ENCODE peak calls at places on chromosomes 5 and 9, in nine cellular contexts. One of them, this sample, is unnamed.

GRCh38 chr9:12775963-12776774 is 1.3 kb downstream of the LURAP1L start:
- DNase-seq in endothelial cell of umbilical vein: peak
- DNase-seq in esophagus squamous epithelium: no peak
- DNase-seq in body of pancreas: peak
- DNase-seq in HepG2: peak
- DNase-seq in Peyer's patch: peak
- DNase-seq in GM12878: no peak
- DNase-seq in A549: peak
- DNase-seq in ovary: peak
- DNase-seq in this sample: peak

GRCh38 chr5:79297661-79298060 is 61.7 kb downstream of the JMY start:
- DNase-seq in GM12878: no peak
- DNase-seq in endothelial cell of umbilical vein: no peak
- DNase-seq in A549: no peak
- DNase-seq in body of pancreas: no peak
- DNase-seq in Peyer's patch: no peak
- DNase-seq in ovary: no peak
- DNase-seq in esophagus squamous epithelium: no peak
- DNase-seq in HepG2: no peak
- DNase-seq in this sample: no peak

GRCh38 chr9:107584186-107584585 is 94.6 kb upstream of the KLF4 start:
- DNase-seq in esophagus squamous epithelium: no peak
- DNase-seq in ovary: no peak
- DNase-seq in GM12878: no peak
- DNase-seq in Peyer's patch: no peak
- DNase-seq in A549: no peak
- DNase-seq in endothelial cell of umbilical vein: no peak
- DNase-seq in HepG2: no peak
- DNase-seq in body of pancreas: no peak
- DNase-seq in this sample: no peak

GRCh38 chr9:16333697-16334096 is 536.8 kb downstream of the BNC2 start:
- DNase-seq in body of pancreas: no peak
- DNase-seq in HepG2: no peak
- DNase-seq in A549: no peak
- DNase-seq in Peyer's patch: no peak
- DNase-seq in GM12878: no peak
- DNase-seq in endothelial cell of umbilical vein: no peak
- DNase-seq in ovary: no peak
- DNase-seq in esophagus squamous epithelium: no peak
- DNase-seq in this sample: no peak

GRCh38 chr5:105840800-105841199 is 1829.9 kb downstream of the EFNA5 start:
- DNase-seq in Peyer's patch: no peak
- DNase-seq in A549: no peak
- DNase-seq in esophagus squamous epithelium: no peak
- DNase-seq in HepG2: no peak
- DNase-seq in body of pancreas: no peak
- DNase-seq in endothelial cell of umbilical vein: peak
- DNase-seq in GM12878: no peak
- DNase-seq in ovary: no peak
- DNase-seq in this sample: no peak

GRCh38 chr9:37144762-37145161 is 24.4 kb downstream of the ZCCHC7 start:
- DNase-seq in A549: no peak
- DNase-seq in Peyer's patch: no peak
- DNase-seq in HepG2: peak
- DNase-seq in ovary: no peak
- DNase-seq in esophagus squamous epithelium: no peak
- DNase-seq in endothelial cell of umbilical vein: peak
- DNase-seq in GM12878: peak
- DNase-seq in body of pancreas: no peak
- DNase-seq in this sample: no peak

GRCh38 chr5:72465601-72466563 is 41.3 kb downstream of the ZNF366 start:
- DNase-seq in A549: no peak
- DNase-seq in ovary: no peak
- DNase-seq in HepG2: no peak
- DNase-seq in esophagus squamous epithelium: no peak
- DNase-seq in endothelial cell of umbilical vein: peak
- DNase-seq in Peyer's patch: no peak
- DNase-seq in GM12878: peak
- DNase-seq in body of pancreas: no peak
- DNase-seq in this sample: no peak

GRCh38 chr9:30771278-30771677 is 1613.2 kb upstream of the ACO1 start:
- DNase-seq in Peyer's patch: no peak
- DNase-seq in esophagus squamous epithelium: no peak
- DNase-seq in HepG2: no peak
- DNase-seq in A549: no peak
- DNase-seq in ovary: no peak
- DNase-seq in GM12878: no peak
- DNase-seq in body of pancreas: no peak
- DNase-seq in endothelial cell of umbilical vein: no peak
- DNase-seq in this sample: no peak

GRCh38 chr5:178551059-178551458 is 39.1 kb downstream of the COL23A1 start:
- DNase-seq in ovary: no peak
- DNase-seq in Peyer's patch: no peak
- DNase-seq in A549: peak
- DNase-seq in HepG2: peak
- DNase-seq in body of pancreas: no peak
- DNase-seq in endothelial cell of umbilical vein: peak
- DNase-seq in esophagus squamous epithelium: no peak
- DNase-seq in GM12878: no peak
- DNase-seq in this sample: no peak

GRCh38 chr9:119003218-119003617 is 366.0 kb downstream of the BRINP1 start:
- DNase-seq in GM12878: no peak
- DNase-seq in body of pancreas: no peak
- DNase-seq in endothelial cell of umbilical vein: no peak
- DNase-seq in esophagus squamous epithelium: no peak
- DNase-seq in Peyer's patch: no peak
- DNase-seq in ovary: no peak
- DNase-seq in A549: no peak
- DNase-seq in HepG2: no peak
- DNase-seq in this sample: no peak

GRCh38 chr9:94920439-94920951 is 194.0 kb downstream of the AOPEP start:
- DNase-seq in Peyer's patch: no peak
- DNase-seq in body of pancreas: no peak
- DNase-seq in endothelial cell of umbilical vein: no peak
- DNase-seq in ovary: peak
- DNase-seq in esophagus squamous epithelium: no peak
- DNase-seq in HepG2: no peak
- DNase-seq in A549: peak
- DNase-seq in GM12878: no peak
- DNase-seq in this sample: no peak
- H3K27ac ChIP-seq in Peyer's patch: no peak
- H3K27ac ChIP-seq in body of pancreas: no peak
- H3K27ac ChIP-seq in endothelial cell of umbilical vein: no peak
- H3K27ac ChIP-seq in ovary: peak
- H3K27ac ChIP-seq in esophagus squamous epithelium: peak
- H3K27ac ChIP-seq in HepG2: no peak
- H3K27ac ChIP-seq in A549: peak
- H3K27ac ChIP-seq in GM12878: no peak
- H3K27ac ChIP-seq in this sample: peak

GRCh38 chr5:98770911-98771322 is 2.5 kb upstream of the RGMB start:
- DNase-seq in HepG2: no peak
- DNase-seq in A549: peak
- DNase-seq in GM12878: no peak
- DNase-seq in Peyer's patch: no peak
- DNase-seq in endothelial cell of umbilical vein: no peak
- DNase-seq in esophagus squamous epithelium: no peak
- DNase-seq in body of pancreas: no peak
- DNase-seq in ovary: no peak
- DNase-seq in this sample: no peak
- TF ChIP-seq POLR2A in HepG2: no peak
- TF ChIP-seq POLR2A in A549: no peak
- TF ChIP-seq POLR2A in GM12878: no peak
- TF ChIP-seq POLR2A in Peyer's patch: no peak
- TF ChIP-seq POLR2A in endothelial cell of umbilical vein: no peak
- TF ChIP-seq POLR2A in esophagus squamous epithelium: no peak
- TF ChIP-seq POLR2A in body of pancreas: no peak
- TF ChIP-seq POLR2A in ovary: no peak
- TF ChIP-seq POLR2A in this sample: no peak

GRCh38 chr9:76044420-76044819 is 153.9 kb downstream of the PCSK5 start:
- DNase-seq in ovary: no peak
- DNase-seq in GM12878: no peak
- DNase-seq in Peyer's patch: no peak
- DNase-seq in HepG2: no peak
- DNase-seq in endothelial cell of umbilical vein: no peak
- DNase-seq in esophagus squamous epithelium: no peak
- DNase-seq in body of pancreas: no peak
- DNase-seq in A549: no peak
- DNase-seq in this sample: no peak

GRCh38 chr9:76049341-76049740 is 158.9 kb downstream of the PCSK5 start:
- DNase-seq in GM12878: no peak
- DNase-seq in endothelial cell of umbilical vein: no peak
- DNase-seq in ovary: no peak
- DNase-seq in A549: no peak
- DNase-seq in HepG2: no peak
- DNase-seq in Peyer's patch: no peak
- DNase-seq in esophagus squamous epithelium: no peak
- DNase-seq in body of pancreas: peak
- DNase-seq in this sample: peak

DNA sequence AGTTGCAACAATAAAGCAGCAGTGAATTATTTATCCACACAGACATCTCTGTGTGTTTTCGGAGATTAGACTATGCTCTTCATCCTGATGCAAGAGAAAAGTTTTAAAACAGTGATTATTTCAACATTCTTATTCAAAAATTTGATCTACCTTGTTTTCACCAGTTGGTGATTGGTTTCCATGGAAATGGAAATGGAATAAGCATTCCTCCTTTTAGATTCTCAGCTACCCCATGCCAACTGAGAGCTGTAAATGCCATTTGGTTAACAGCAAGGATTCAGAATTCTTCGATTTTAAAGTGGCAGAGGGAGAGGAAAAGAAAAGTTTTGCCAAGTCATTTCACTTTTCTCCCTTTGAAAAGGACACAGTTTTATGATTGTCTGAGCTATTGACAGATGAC is 154.7 kb downstream of the PCSK5 start:
- DNase-seq in esophagus squamous epithelium: no peak
- DNase-seq in A549: no peak
- DNase-seq in ovary: no peak
- DNase-seq in HepG2: no peak
- DNase-seq in endothelial cell of umbilical vein: no peak
- DNase-seq in Peyer's patch: no peak
- DNase-seq in body of pancreas: no peak
- DNase-seq in GM12878: no peak
- DNase-seq in this sample: no peak
- H3K27ac ChIP-seq in esophagus squamous epithelium: no peak
- H3K27ac ChIP-seq in A549: no peak
- H3K27ac ChIP-seq in ovary: no peak
- H3K27ac ChIP-seq in HepG2: no peak
- H3K27ac ChIP-seq in endothelial cell of umbilical vein: no peak
- H3K27ac ChIP-seq in Peyer's patch: no peak
- H3K27ac ChIP-seq in body of pancreas: no peak
- H3K27ac ChIP-seq in GM12878: no peak
- H3K27ac ChIP-seq in this sample: no peak

GRCh38 chr9:131274674-131275331 is 1.5 kb downstream of the FAM78A start:
- DNase-seq in esophagus squamous epithelium: no peak
- DNase-seq in endothelial cell of umbilical vein: peak
- DNase-seq in ovary: no peak
- DNase-seq in A549: no peak
- DNase-seq in HepG2: no peak
- DNase-seq in GM12878: no peak
- DNase-seq in Peyer's patch: peak
- DNase-seq in body of pancreas: peak
- DNase-seq in this sample: no peak
- TF ChIP-seq POLR2A in esophagus squamous epithelium: peak
- TF ChIP-seq POLR2A in endothelial cell of umbilical vein: no peak
- TF ChIP-seq POLR2A in ovary: no peak
- TF ChIP-seq POLR2A in A549: no peak
- TF ChIP-seq POLR2A in HepG2: no peak
- TF ChIP-seq POLR2A in GM12878: peak
- TF ChIP-seq POLR2A in Peyer's patch: no peak
- TF ChIP-seq POLR2A in body of pancreas: no peak
- TF ChIP-seq POLR2A in this sample: no peak

GRCh38 chr5:148831590-148832565 is 5.5 kb downstream of the ADRB2 start:
- DNase-seq in Peyer's patch: peak
- DNase-seq in ovary: no peak
- DNase-seq in esophagus squamous epithelium: no peak
- DNase-seq in body of pancreas: peak
- DNase-seq in GM12878: peak
- DNase-seq in endothelial cell of umbilical vein: no peak
- DNase-seq in HepG2: no peak
- DNase-seq in A549: no peak
- DNase-seq in this sample: no peak

GRCh38 chr5:148833122-148833521 is 6.7 kb downstream of the ADRB2 start:
- DNase-seq in body of pancreas: no peak
- DNase-seq in GM12878: no peak
- DNase-seq in endothelial cell of umbilical vein: no peak
- DNase-seq in ovary: no peak
- DNase-seq in A549: no peak
- DNase-seq in Peyer's patch: no peak
- DNase-seq in HepG2: no peak
- DNase-seq in esophagus squamous epithelium: no peak
- DNase-seq in this sample: no peak

GRCh38 chr5:148834689-148835088 is 8.3 kb downstream of the ADRB2 start:
- DNase-seq in GM12878: peak
- DNase-seq in body of pancreas: no peak
- DNase-seq in Peyer's patch: no peak
- DNase-seq in ovary: no peak
- DNase-seq in HepG2: no peak
- DNase-seq in endothelial cell of umbilical vein: no peak
- DNase-seq in esophagus squamous epithelium: no peak
- DNase-seq in A549: no peak
- DNase-seq in this sample: no peak

GRCh38 chr5:148836272-148837250 is 10.2 kb downstream of the ADRB2 start:
- DNase-seq in body of pancreas: no peak
- DNase-seq in ovary: no peak
- DNase-seq in A549: no peak
- DNase-seq in HepG2: no peak
- DNase-seq in endothelial cell of umbilical vein: no peak
- DNase-seq in esophagus squamous epithelium: no peak
- DNase-seq in Peyer's patch: no peak
- DNase-seq in GM12878: no peak
- DNase-seq in this sample: no peak

GRCh38 chr5:148833925-148834324 is 7.5 kb downstream of the ADRB2 start:
- DNase-seq in HepG2: no peak
- DNase-seq in esophagus squamous epithelium: no peak
- DNase-seq in A549: no peak
- DNase-seq in ovary: no peak
- DNase-seq in Peyer's patch: no peak
- DNase-seq in GM12878: no peak
- DNase-seq in body of pancreas: no peak
- DNase-seq in endothelial cell of umbilical vein: no peak
- DNase-seq in this sample: no peak
- H3K27ac ChIP-seq in HepG2: no peak
- H3K27ac ChIP-seq in esophagus squamous epithelium: no peak
- H3K27ac ChIP-seq in A549: no peak
- H3K27ac ChIP-seq in ovary: no peak
- H3K27ac ChIP-seq in Peyer's patch: peak
- H3K27ac ChIP-seq in GM12878: no peak
- H3K27ac ChIP-seq in body of pancreas: no peak
- H3K27ac ChIP-seq in endothelial cell of umbilical vein: no peak
- H3K27ac ChIP-seq in this sample: no peak

This sample was measured in stomach.